ENCODE peak calls at places on chromosomes 5 and 9, in four cellular contexts. N is kidney, D is IMR-90, C is GM06990. I is an unnamed sample.

GRCh38 chr5:59180515-59180914 is 597.6 kb downstream of the RAB3C start:
- DNase-seq in N (no peak), D (no peak), C (peak; percentile 66), I (peak; percentile 85)

GRCh38 chr5:92401492-92401891 is 1018.4 kb upstream of the ARRDC3 start:
- DNase-seq in N (no peak), D (peak; percentile 14), C (peak; percentile 7), I (peak; percentile 38)

GRCh38 chr5:151058891-151059611 is 21.8 kb downstream of the TNIP1 start:
- DNase-seq in N (no peak), D (no peak), C (no peak), I (no peak)

GRCh38 chr5:112737088-112737471 is 605 bp upstream of the APC start:
- DNase-seq in N (no peak), D (no peak), C (no peak), I (no peak)

GRCh38 chr5:43589310-43589709 is 13.7 kb upstream of the NNT start:
- DNase-seq in N (no peak), D (no peak), C (no peak), I (no peak)

GRCh38 chr5:133147411-133147810 is 95.6 kb downstream of the HSPA4 start:
- DNase-seq in N (peak; percentile 74), D (no peak), C (no peak), I (peak; percentile 9)

GRCh38 chr5:181084631-181085195 is 44.6 kb downstream of the BTNL9 start:
- DNase-seq in N (no peak), D (no peak), C (no peak), I (no peak)

GRCh38 chr5:58187473-58188286 is 272.2 kb downstream of the PLK2 start:
- DNase-seq in N (no peak), D (no peak), C (no peak), I (no peak)

GRCh38 chr5:139767960-139768359 is 27.6 kb upstream of the PSD2 start:
- DNase-seq in N (peak; percentile 75), D (no peak), C (no peak), I (no peak)

GRCh38 chr9:123686131-123686848 is 243.6 kb downstream of the DENND1A start:
- DNase-seq in N (no peak), D (peak; percentile 32), C (no peak), I (no peak)

GRCh38 chr5:1732955-1733354 is 66.7 kb downstream of the MRPL36 start:
- DNase-seq in N (no peak), D (no peak), C (no peak), I (no peak)

DNA sequence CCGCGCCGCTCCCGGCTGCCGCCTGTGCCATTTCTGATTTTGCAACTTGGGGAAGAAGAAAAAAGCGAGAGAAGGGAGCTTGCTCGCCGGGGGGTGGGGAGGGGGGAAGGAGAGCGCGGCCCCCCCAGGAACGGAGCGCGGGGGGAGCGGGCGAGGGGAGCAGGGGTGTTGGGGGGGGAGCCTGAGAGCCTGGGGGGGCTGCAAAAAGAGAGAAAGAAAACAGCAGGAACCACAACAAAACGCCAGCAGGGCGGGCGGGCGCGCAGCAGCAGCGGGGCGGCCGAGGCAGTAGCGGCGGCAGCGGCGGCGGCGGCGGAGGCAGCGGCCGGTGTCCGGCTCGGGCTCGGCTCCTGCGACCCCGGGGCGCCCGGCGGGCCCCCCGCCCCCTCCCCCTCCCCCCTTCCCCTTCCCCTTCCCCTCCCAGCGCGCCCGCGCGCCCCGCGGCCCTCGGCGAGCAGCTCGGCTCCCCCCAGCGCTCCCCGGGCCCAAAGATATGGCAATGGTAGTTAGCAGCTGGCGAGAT is 1.6 kb downstream of the NR2F1 start:
- DNase-seq in N (peak; percentile 74), D (no peak), C (no peak), I (no peak)
- H3K4me3 ChIP-seq in N (no peak overlapping the region), D (peak overlapping the region; percentile 99), C (peak overlapping the region; percentile 51), I (peak overlapping the region; percentile 46)

GRCh38 chr5:135729582-135729879 is 104.9 kb upstream of the SLC25A48 start:
- DNase-seq in N (no peak), D (no peak), C (no peak), I (no peak)
- TF ChIP-seq CTCF in N (peak; percentile 31), D (peak; percentile 5), C (no peak), I (no peak)

DNA sequence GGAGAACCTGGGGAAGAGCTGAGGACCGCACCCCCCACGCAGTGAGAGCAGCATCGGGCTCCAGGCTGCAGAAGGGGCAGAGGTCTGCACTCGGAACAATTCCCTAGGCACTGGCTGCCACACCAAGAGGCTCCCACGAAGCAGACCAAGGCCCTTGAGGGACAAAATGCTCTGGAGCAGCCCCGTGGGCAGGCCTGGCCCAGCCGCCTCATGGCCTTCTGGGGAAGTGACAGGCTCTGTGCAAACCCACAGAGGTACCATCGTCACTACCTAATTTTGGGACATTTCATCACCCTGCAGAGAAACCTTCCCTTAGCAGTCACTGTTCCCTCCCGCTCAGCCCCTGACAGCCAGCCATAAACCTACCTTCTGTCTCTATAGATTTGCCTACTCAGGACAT is 15.9 kb downstream of the FBXW5 start:
- DNase-seq in N (no peak), D (no peak), C (no peak), I (no peak)
- H3K4me3 ChIP-seq in N (no peak overlapping the region), D (no peak overlapping the region), C (no peak overlapping the region), I (no peak overlapping the region)

GRCh38 chr9:36793277-36793676 is 220.6 kb downstream of the MELK start:
- DNase-seq in N (no peak), D (no peak), C (no peak), I (peak; percentile 13)

GRCh38 chr9:36796671-36797419 is 224.2 kb downstream of the MELK start:
- DNase-seq in N (no peak), D (no peak), C (no peak), I (no peak)

GRCh38 chr9:36797471-36798220 is 225.0 kb downstream of the MELK start:
- DNase-seq in N (no peak), D (no peak), C (no peak), I (no peak)

GRCh38 chr9:36802171-36802920 is 229.7 kb downstream of the MELK start:
- DNase-seq in N (no peak), D (peak; percentile 66), C (no peak), I (no peak)

GRCh38 chr9:36798350-36799065 is 225.8 kb downstream of the MELK start:
- DNase-seq in N (no peak), D (no peak), C (no peak), I (peak; percentile 62)
- TF ChIP-seq CTCF in N (no peak), D (no peak), C (peak; percentile 14), I (peak; percentile 43)

GRCh38 chr5:135467051-135467625 is 15.0 kb upstream of the TIFAB start:
- DNase-seq in N (peak; percentile 48), D (no peak), C (no peak), I (no peak)

GRCh38 chr5:135466178-135467050 is 14.3 kb upstream of the TIFAB start:
- DNase-seq in N (peak; percentile 89), D (peak; percentile 56), C (peak; percentile 63), I (peak; percentile 65)

GRCh38 chr5:135468541-135468940 is 16.4 kb upstream of the TIFAB start:
- DNase-seq in N (peak; percentile 38), D (no peak), C (no peak), I (no peak)

GRCh38 chr5:135468086-135468485 is 15.9 kb upstream of the TIFAB start:
- DNase-seq in N (peak; percentile 20), D (no peak), C (no peak), I (no peak)

DNA sequence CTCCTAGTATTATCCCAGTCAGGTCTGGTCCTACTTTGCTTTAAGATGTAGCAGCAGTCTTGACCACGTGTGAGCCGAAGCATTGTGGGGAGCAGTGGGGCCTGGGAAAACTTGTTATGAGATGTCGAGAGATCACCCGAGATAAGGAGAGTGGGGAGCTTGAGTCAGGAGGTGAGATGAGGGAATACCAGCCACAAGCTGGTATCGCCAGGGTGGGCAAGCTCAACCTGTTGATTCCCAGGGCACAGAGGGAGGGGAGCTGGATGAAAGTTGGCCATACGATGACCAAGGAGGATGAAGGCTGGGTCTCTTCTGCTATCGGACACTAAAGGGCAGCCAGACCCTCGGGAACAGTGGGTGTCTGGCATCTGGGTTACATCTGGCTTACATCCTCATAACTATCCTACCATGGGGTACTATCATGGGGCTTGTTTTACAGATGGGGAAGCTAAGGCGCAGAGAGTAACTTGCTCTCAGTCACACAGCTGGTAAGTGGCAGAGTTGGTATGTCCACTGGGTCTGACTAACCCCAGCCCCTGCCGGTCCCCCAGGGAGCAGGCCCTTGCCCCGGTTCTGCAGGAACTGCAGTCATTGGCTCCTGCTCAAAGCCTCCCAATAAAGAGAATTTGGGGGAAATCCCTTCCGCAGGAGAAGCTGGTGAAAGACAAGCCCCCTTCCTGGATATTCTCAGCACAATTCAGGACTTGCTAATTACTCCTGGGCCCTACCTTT is 13.4 kb upstream of the TIFAB start:
- DNase-seq in N (peak; percentile 45), D (no peak), C (no peak), I (no peak)
- H3K4me3 ChIP-seq in N (no peak overlapping the region), D (no peak overlapping the region), C (no peak overlapping the region), I (no peak overlapping the region)

GRCh38 chr9:36969216-36969771 is 64.8 kb downstream of the PAX5 start:
- DNase-seq in N (no peak), D (no peak), C (no peak), I (no peak)

GRCh38 chr9:36971935-36972488 is 62.1 kb downstream of the PAX5 start:
- DNase-seq in N (no peak), D (no peak), C (no peak), I (no peak)

GRCh38 chr9:36970007-36970888 is 63.8 kb downstream of the PAX5 start:
- DNase-seq in N (no peak), D (no peak), C (no peak), I (no peak)

GRCh38 chr9:36976371-36977030 is 57.6 kb downstream of the PAX5 start:
- DNase-seq in N (no peak), D (no peak), C (no peak), I (no peak)

GRCh38 chr9:36974731-36975130 is 59.3 kb downstream of the PAX5 start:
- DNase-seq in N (no peak), D (no peak), C (no peak), I (no peak)
- TF ChIP-seq CTCF in N (no peak), D (peak; percentile 6), C (peak; percentile 14), I (no peak)

I was measured in GM12865.